ENCODE peak calls at places on chromosome 17, in eight cellular contexts. W is breast epithelium; N is neural crest cell; B is activated CD4-positive, alpha-beta T cell treated with anti-CD3 and anti-CD28 coated beads for 48 hours; A is posterior cingulate gyrus; V is C1 segment of cervical spinal cord; L is foreskin melanocyte; R is NCI-H345. U is an unnamed sample.

GRCh38 chr17:83196088-83196765 is 116.8 kb downstream of the METRNL start:
- DNase-seq in W (peak), N (no peak), B (peak), A (peak), V (no peak), L (no peak), R (no peak), U (no peak)

GRCh38 chr17:7196651-7197050 is 17.5 kb upstream of the ASGR1 start:
- DNase-seq in W (no peak), N (no peak), B (no peak), A (no peak), V (no peak), L (no peak), R (no peak), U (no peak)

GRCh38 chr17:7631398-7632380 is 1.8 kb downstream of the SHBG start:
- DNase-seq in W (no peak), N (no peak), B (no peak), A (peak), V (no peak), L (no peak), R (no peak), U (no peak)

GRCh38 chr17:31309525-31309924 is 4.3 kb downstream of the EVI2B start:
- DNase-seq in W (no peak), N (no peak), B (no peak), A (no peak), V (no peak), L (no peak), R (no peak), U (no peak)

GRCh38 chr17:64097196-64097936 is 32.6 kb downstream of the ERN1 start:
- DNase-seq in W (no peak), N (no peak), B (no peak), A (no peak), V (no peak), L (peak), R (no peak), U (no peak)

GRCh38 chr17:4789951-4790704 is 1.4 kb downstream of the GLTPD2 start:
- DNase-seq in W (peak), N (peak), B (peak), A (peak), V (no peak), L (peak), R (peak), U (peak)

GRCh38 chr17:40427002-40427491 is 9.4 kb upstream of the TOP2A start:
- DNase-seq in W (no peak), N (no peak), B (no peak), A (no peak), V (no peak), L (no peak), R (no peak), U (no peak)

GRCh38 chr17:59345476-59345875 is 14.0 kb downstream of the YPEL2 start:
- DNase-seq in W (no peak), N (no peak), B (no peak), A (no peak), V (no peak), L (no peak), R (no peak), U (no peak)

GRCh38 chr17:78641243-78641642 is 64.0 kb upstream of the DNAH17 start:
- DNase-seq in W (no peak), N (no peak), B (no peak), A (peak), V (no peak), L (no peak), R (no peak), U (no peak)

GRCh38 chr17:8041249-8041928 is 2.5 kb downstream of the ALOX15B start:
- DNase-seq in W (peak), N (peak), B (peak), A (no peak), V (no peak), L (peak), R (no peak), U (peak)

GRCh38 chr17:7312432-7313027 is 2.6 kb downstream of the GPS2 start:
- DNase-seq in W (no peak), N (no peak), B (no peak), A (no peak), V (no peak), L (no peak), R (no peak), U (no peak)

GRCh38 chr17:33712120-33712519 is 419.0 kb upstream of the ASIC2 start:
- DNase-seq in W (no peak), N (no peak), B (no peak), A (no peak), V (no peak), L (no peak), R (no peak), U (peak)

GRCh38 chr17:61451538-61452300 is 503 bp upstream of the TBX4 start:
- DNase-seq in W (no peak), N (no peak), B (no peak), A (peak), V (no peak), L (no peak), R (no peak), U (no peak)

GRCh38 chr17:19958023-19958422 is 19.6 kb downstream of the AKAP10 start:
- DNase-seq in W (no peak), N (no peak), B (no peak), A (no peak), V (no peak), L (peak), R (no peak), U (peak)

GRCh38 chr17:72390675-72391501 is 270.1 kb downstream of the SOX9 start:
- DNase-seq in W (no peak), N (no peak), B (no peak), A (no peak), V (no peak), L (no peak), R (no peak), U (no peak)

GRCh38 chr17:44768505-44769142 is 9.8 kb downstream of the ADAM11 start:
- DNase-seq in W (no peak), N (no peak), B (no peak), A (no peak), V (no peak), L (no peak), R (no peak), U (no peak)

GRCh38 chr17:34579017-34579946 is at the start of gene TMEM132E:
- DNase-seq in W (peak), N (no peak), B (peak), A (peak), V (no peak), L (no peak), R (peak), U (no peak)

GRCh38 chr17:57494446-57494845 is 238.1 kb downstream of the MSI2 start:
- DNase-seq in W (no peak), N (no peak), B (no peak), A (no peak), V (no peak), L (no peak), R (no peak), U (no peak)

GRCh38 chr17:17661834-17662233 is 19.4 kb upstream of the RAI1 start:
- DNase-seq in W (no peak), N (no peak), B (no peak), A (no peak), V (no peak), L (no peak), R (no peak), U (no peak)

GRCh38 chr17:83200746-83201145 is 121.3 kb downstream of the METRNL start:
- DNase-seq in W (peak), N (no peak), B (no peak), A (no peak), V (no peak), L (no peak), R (no peak), U (no peak)

GRCh38 chr17:83133302-83134121 is 54.1 kb downstream of the METRNL start:
- DNase-seq in W (no peak), N (no peak), B (no peak), A (peak), V (no peak), L (peak), R (no peak), U (no peak)

GRCh38 chr17:63772801-63773271 is 561 bp downstream of the CCDC47 start:
- DNase-seq in W (no peak), N (no peak), B (no peak), A (no peak), V (no peak), L (peak), R (no peak), U (no peak)

U was measured in SK-MEL-5.